ENCODE peak calls at places on chromosomes 11 and 22, in nine cellular contexts. B is naive thymus-derived CD4-positive, alpha-beta T cell; O is MM.1S; D is lung; I is AG04450; X is fibroblast of lung; C is DND-41; H is Karpas-422; R is CD8-positive, alpha-beta memory T cell. Z is an unnamed sample. For H3K9me3, the result is how much of the 10 kb centered on the place peaks cover.

GRCh38 chr11:86278226-86278625 is 23.8 kb upstream of the HIKESHI start:
- DNase-seq in B (no peak), O (no peak), D (no peak), I (no peak), X (no peak), C (no peak), H (no peak), R (no peak), Z (no peak)

GRCh38 chr11:43434893-43435292 is 76.2 kb downstream of the TTC17 start:
- DNase-seq in B (no peak), O (no peak), D (no peak), I (no peak), X (no peak), C (no peak), H (no peak), R (no peak), Z (no peak)

GRCh38 chr22:48923165-48923875 is 904.4 kb downstream of the BRD1 start:
- DNase-seq in B (no peak), O (no peak), D (no peak), I (no peak), X (no peak), C (no peak), H (no peak), R (no peak), Z (no peak)

GRCh38 chr22:46150615-46151423 is 493 bp downstream of the PPARA start:
- DNase-seq in B (peak), O (peak), D (no peak), I (no peak), X (no peak), C (peak), H (peak), R (peak), Z (peak)

GRCh38 chr11:35016939-35017338 is 100.5 kb downstream of the PDHX start:
- DNase-seq in B (no peak), O (no peak), D (no peak), I (no peak), X (no peak), C (no peak), H (no peak), R (no peak), Z (no peak)

GRCh38 chr22:32796865-32797573 is 4.5 kb upstream of the TIMP3 start:
- DNase-seq in B (peak), O (peak), D (peak), I (peak), X (peak), C (peak), H (peak), R (peak), Z (peak)

GRCh38 chr11:20373102-20373501 is 9.6 kb downstream of the HTATIP2 start:
- DNase-seq in B (no peak), O (no peak), D (no peak), I (no peak), X (no peak), C (no peak), H (no peak), R (no peak), Z (no peak)

GRCh38 chr11:62611705-62612365 is 740 bp downstream of the EML3 start:
- DNase-seq in B (no peak), O (no peak), D (peak), I (no peak), X (peak), C (peak), H (peak), R (no peak), Z (peak)

GRCh38 chr11:12272821-12273617 is 104.4 kb upstream of the PARVA start:
- DNase-seq in B (no peak), O (no peak), D (no peak), I (no peak), X (peak), C (no peak), H (no peak), R (no peak), Z (no peak)

GRCh38 chr11:3359092-3359824 is 19.7 kb downstream of the ZNF195 start:
- DNase-seq in B (no peak), O (no peak), D (no peak), I (no peak), X (peak), C (no peak), H (no peak), R (no peak), Z (no peak)
- H3K9me3 ChIP-seq in B (half or more), O (under half), D (under half), I (half or more), X (under half), C (half or more), H (half or more), R (half or more), Z (under half)

GRCh38 chr11:61581030-61581928 is at the start of gene SYT7:
- DNase-seq in B (peak), O (peak), D (peak), I (peak), X (peak), C (peak), H (peak), R (peak), Z (peak)
- H3K27ac ChIP-seq in B (no peak), O (no peak), D (peak), I (no peak), X (no peak), C (no peak), H (no peak), R (no peak), Z (peak)

GRCh38 chr22:47247609-47248240 is 485.3 kb downstream of the TBC1D22A start:
- DNase-seq in B (no peak), O (no peak), D (peak), I (no peak), X (no peak), C (no peak), H (no peak), R (no peak), Z (no peak)

GRCh38 chr22:47249370-47249928 is 487.0 kb downstream of the TBC1D22A start:
- DNase-seq in B (no peak), O (no peak), D (no peak), I (no peak), X (no peak), C (no peak), H (no peak), R (no peak), Z (no peak)

GRCh38 chr22:47251911-47252310 is 489.5 kb downstream of the TBC1D22A start:
- DNase-seq in B (no peak), O (no peak), D (no peak), I (no peak), X (no peak), C (no peak), H (no peak), R (no peak), Z (no peak)

GRCh38 chr22:47250995-47251765 is 488.7 kb downstream of the TBC1D22A start:
- DNase-seq in B (no peak), O (no peak), D (no peak), I (no peak), X (no peak), C (no peak), H (no peak), R (no peak), Z (no peak)

GRCh38 chr22:47248925-47249324 is 486.5 kb downstream of the TBC1D22A start:
- DNase-seq in B (no peak), O (no peak), D (no peak), I (no peak), X (no peak), C (no peak), H (no peak), R (no peak), Z (no peak)
- H3K9me3 ChIP-seq in B (under half), O (under half), D (under half), I (under half), X (under half), C (under half), H (under half), R (under half), Z (under half)

GRCh38 chr11:79430280-79430679 is 10.6 kb downstream of the TENM4 start:
- DNase-seq in B (no peak), O (no peak), D (no peak), I (no peak), X (no peak), C (no peak), H (peak), R (no peak), Z (no peak)

GRCh38 chr11:79425463-79425862 is 15.4 kb downstream of the TENM4 start:
- DNase-seq in B (no peak), O (no peak), D (no peak), I (no peak), X (no peak), C (no peak), H (no peak), R (no peak), Z (no peak)

GRCh38 chr11:79427126-79427525 is 13.7 kb downstream of the TENM4 start:
- DNase-seq in B (no peak), O (no peak), D (no peak), I (no peak), X (no peak), C (no peak), H (no peak), R (no peak), Z (no peak)

GRCh38 chr11:79431535-79431934 is 9.3 kb downstream of the TENM4 start:
- DNase-seq in B (no peak), O (no peak), D (no peak), I (no peak), X (peak), C (no peak), H (no peak), R (no peak), Z (no peak)

DNA sequence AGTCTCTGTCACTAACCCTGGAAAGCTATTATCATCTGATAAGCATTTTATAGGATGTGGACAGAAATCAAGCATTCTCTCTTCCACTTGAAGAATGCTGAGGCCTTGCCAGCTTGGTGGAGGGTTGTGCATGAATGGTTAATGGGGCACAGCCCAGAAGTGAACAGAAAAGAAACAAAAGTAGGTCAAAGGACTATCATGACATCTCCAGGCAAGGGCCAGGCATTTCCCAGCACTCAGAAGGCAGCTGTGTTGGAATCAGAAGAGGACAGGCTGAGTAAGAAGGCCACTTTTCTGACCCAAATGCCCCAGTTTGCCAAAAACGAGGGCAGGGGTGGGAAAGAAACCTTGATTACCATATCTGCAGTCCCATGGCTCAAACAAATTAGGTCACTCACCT is 12.4 kb downstream of the TENM4 start:
- DNase-seq in B (no peak), O (no peak), D (no peak), I (no peak), X (peak), C (no peak), H (no peak), R (no peak), Z (no peak)
- H3K27ac ChIP-seq in B (no peak), O (no peak), D (no peak), I (no peak), X (no peak), C (no peak), H (no peak), R (no peak), Z (no peak)

DNA sequence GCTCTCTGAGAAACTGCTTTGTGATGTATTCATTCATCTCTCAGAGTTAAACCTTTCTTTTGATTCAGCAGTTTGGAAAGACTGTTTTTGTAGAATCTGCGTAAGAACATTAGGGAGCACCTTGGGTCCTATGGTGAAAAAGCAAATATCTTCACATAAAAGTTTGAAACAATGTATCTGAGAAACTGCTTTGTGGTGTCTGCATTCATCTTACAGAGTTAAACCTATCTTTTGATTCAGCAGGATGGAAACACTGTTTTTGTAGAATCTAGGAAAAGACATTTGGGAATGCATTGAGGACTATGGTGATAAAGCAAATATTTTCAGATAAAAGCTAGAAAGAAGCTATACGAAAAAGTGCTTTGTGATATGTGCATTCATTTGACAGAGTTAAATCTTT is 361.3 kb downstream of the OR4C45 start:
- DNase-seq in B (no peak), O (no peak), D (no peak), I (no peak), X (no peak), C (no peak), H (no peak), R (no peak), Z (no peak)
- H3K9me3 ChIP-seq in B (under half), O (under half), D (half or more), I (under half), X (under half), C (half or more), H (half or more), R (under half), Z (under half)

GRCh38 chr11:122711831-122712378 is 56.4 kb downstream of the UBASH3B start:
- DNase-seq in B (no peak), O (no peak), D (no peak), I (no peak), X (peak), C (no peak), H (no peak), R (no peak), Z (no peak)

GRCh38 chr11:122714021-122714420 is 58.5 kb downstream of the UBASH3B start:
- DNase-seq in B (no peak), O (peak), D (no peak), I (no peak), X (no peak), C (no peak), H (no peak), R (no peak), Z (no peak)

GRCh38 chr11:122714484-122714883 is 59.0 kb downstream of the UBASH3B start:
- DNase-seq in B (no peak), O (no peak), D (peak), I (no peak), X (no peak), C (no peak), H (no peak), R (no peak), Z (no peak)

GRCh38 chr11:122717264-122717867 is 61.8 kb downstream of the UBASH3B start:
- DNase-seq in B (no peak), O (no peak), D (no peak), I (no peak), X (no peak), C (peak), H (no peak), R (peak), Z (no peak)

GRCh38 chr11:122715883-122716282 is 60.4 kb downstream of the UBASH3B start:
- DNase-seq in B (no peak), O (no peak), D (no peak), I (no peak), X (no peak), C (peak), H (no peak), R (no peak), Z (no peak)
- H3K27ac ChIP-seq in B (no peak), O (no peak), D (no peak), I (no peak), X (no peak), C (peak), H (no peak), R (no peak), Z (no peak)

DNA sequence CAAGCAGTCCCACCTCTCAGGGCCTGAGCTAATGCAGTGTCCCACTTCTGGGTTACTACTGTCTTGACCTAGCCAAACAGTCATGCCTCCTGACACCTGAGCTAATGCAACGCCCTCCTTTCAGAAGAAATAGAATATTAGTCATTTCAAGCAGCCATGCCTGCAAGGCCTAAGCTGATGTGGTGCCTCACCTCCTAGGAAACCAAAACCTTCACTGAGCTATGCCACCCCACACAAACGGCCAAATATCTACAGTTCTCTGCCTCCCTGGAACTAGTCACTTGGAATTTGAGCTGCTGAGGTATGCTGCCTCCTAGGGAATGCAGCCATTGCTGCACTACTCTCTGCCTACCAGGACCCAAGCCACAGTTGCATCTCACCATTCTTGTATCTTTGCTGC is 8.3 kb upstream of the MS4A6E start:
- DNase-seq in B (no peak), O (no peak), D (no peak), I (no peak), X (no peak), C (no peak), H (no peak), R (no peak), Z (no peak)
- H3K9me3 ChIP-seq in B (under half), O (under half), D (under half), I (under half), X (under half), C (under half), H (under half), R (under half), Z (under half)